ENCODE peak calls at places on chromosomes 2 and 18, in five cellular contexts. Q is effector memory CD4-positive, alpha-beta T cell; C is heart right ventricle; K is astrocyte; W is heart left ventricle. E is an unnamed sample.
A peak's percentile ranks its signal among the peaks of the same experiment; 100 is the strongest.

GRCh38 chr2:96695602-96696001 is 44.3 kb downstream of the LMAN2L start:
- DNase-seq in Q (no peak), C (no peak), K (no peak), W (no peak), E (no peak)

GRCh38 chr2:16643099-16643498 is 22.5 kb downstream of the CYRIA start:
- DNase-seq in Q (no peak), C (no peak), K (no peak), W (no peak), E (no peak)

GRCh38 chr18:63505566-63506335 is 29.0 kb downstream of the SERPINB5 start:
- DNase-seq in Q (no peak), C (no peak), K (no peak), W (no peak), E (no peak)

GRCh38 chr2:71299507-71299906 is 32.1 kb upstream of the ZNF638 start:
- DNase-seq in Q (no peak), C (no peak), K (peak; percentile 10), W (no peak), E (no peak)

GRCh38 chr2:187871506-187871905 is 317.3 kb upstream of the TFPI start:
- DNase-seq in Q (no peak), C (no peak), K (no peak), W (no peak), E (no peak)

GRCh38 chr2:69888451-69888850 is 5.3 kb upstream of the SNRNP27 start:
- DNase-seq in Q (no peak), C (no peak), K (no peak), W (no peak), E (no peak)

GRCh38 chr2:56077352-56077915 is 106.4 kb upstream of the CCDC85A start:
- DNase-seq in Q (no peak), C (no peak), K (peak; percentile 4), W (no peak), E (no peak)

GRCh38 chr2:64021578-64021977 is 2.4 kb upstream of the VPS54 start:
- DNase-seq in Q (no peak), C (no peak), K (no peak), W (no peak), E (no peak)

GRCh38 chr2:168114619-168115018 is 132.8 kb downstream of the STK39 start:
- DNase-seq in Q (no peak), C (no peak), K (no peak), W (no peak), E (no peak)

GRCh38 chr2:18345848-18346247 is 214.6 kb downstream of the RDH14 start:
- DNase-seq in Q (no peak), C (no peak), K (peak; percentile 62), W (no peak), E (no peak)

GRCh38 chr2:40095003-40095402 is 315.9 kb upstream of the THUMPD2 start:
- DNase-seq in Q (no peak), C (no peak), K (peak; percentile 84), W (no peak), E (no peak)

GRCh38 chr2:3651686-3652516 is 6.1 kb upstream of the ALLC start:
- DNase-seq in Q (peak; percentile 38), C (peak; percentile 43), K (peak; percentile 34), W (peak; percentile 72), E (peak; percentile 44)

GRCh38 chr2:238483656-238484055 is 56.9 kb downstream of the ASB1 start:
- DNase-seq in Q (no peak), C (no peak), K (no peak), W (no peak), E (no peak)

DNA sequence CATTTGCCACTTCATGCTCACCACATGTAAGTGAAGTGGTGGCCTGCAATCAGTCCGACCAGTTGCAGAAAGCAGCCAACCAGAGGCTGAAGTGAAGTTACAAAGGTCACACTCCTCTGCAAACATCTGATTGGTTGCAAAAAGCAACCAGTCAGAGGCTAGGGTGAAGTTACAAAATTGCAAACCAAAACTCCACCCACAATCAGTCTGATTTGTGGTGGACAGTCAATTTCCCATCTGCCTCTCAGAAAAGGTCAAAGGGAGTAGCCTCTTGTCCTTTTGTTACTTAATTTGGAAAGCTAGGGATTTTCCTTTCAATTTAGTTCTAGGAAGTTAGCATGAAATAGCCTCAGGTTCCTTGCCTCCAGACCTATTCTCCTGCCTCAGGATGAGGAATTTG is 185.0 kb downstream of the UXS1 start:
- DNase-seq in Q (no peak), C (no peak), K (no peak), W (no peak), E (no peak)
- H3K9me3 ChIP-seq in Q (peaks cover 6% of the 10 kb centered on the region), C (peaks cover 39% of the 10 kb centered on the region), K (no peaks in the 10 kb centered on the region), W (peaks cover 21% of the 10 kb centered on the region), E (peaks cover 9% of the 10 kb centered on the region)

GRCh38 chr2:170817247-170817998 is 736 bp downstream of the GAD1 start:
- DNase-seq in Q (no peak), C (no peak), K (peak; percentile 29), W (no peak), E (no peak)

GRCh38 chr2:170819941-170820646 is 3.4 kb downstream of the GAD1 start:
- DNase-seq in Q (no peak), C (no peak), K (no peak), W (no peak), E (no peak)

GRCh38 chr2:170816499-170817246 is at the start of gene GAD1:
- DNase-seq in Q (peak; percentile 17), C (peak; percentile 72), K (peak; percentile 23), W (peak; percentile 85), E (no peak)

GRCh38 chr2:170817999-170818293 is 1.3 kb downstream of the GAD1 start:
- DNase-seq in Q (no peak), C (no peak), K (peak; percentile 10), W (no peak), E (no peak)

GRCh38 chr2:170818294-170819104 is 1.8 kb downstream of the GAD1 start:
- DNase-seq in Q (no peak), C (no peak), K (no peak), W (no peak), E (no peak)
- H3K9me3 ChIP-seq in Q (no peaks in the 10 kb centered on the region), C (no peaks in the 10 kb centered on the region), K (no peaks in the 10 kb centered on the region), W (no peaks in the 10 kb centered on the region), E (no peaks in the 10 kb centered on the region)

DNA sequence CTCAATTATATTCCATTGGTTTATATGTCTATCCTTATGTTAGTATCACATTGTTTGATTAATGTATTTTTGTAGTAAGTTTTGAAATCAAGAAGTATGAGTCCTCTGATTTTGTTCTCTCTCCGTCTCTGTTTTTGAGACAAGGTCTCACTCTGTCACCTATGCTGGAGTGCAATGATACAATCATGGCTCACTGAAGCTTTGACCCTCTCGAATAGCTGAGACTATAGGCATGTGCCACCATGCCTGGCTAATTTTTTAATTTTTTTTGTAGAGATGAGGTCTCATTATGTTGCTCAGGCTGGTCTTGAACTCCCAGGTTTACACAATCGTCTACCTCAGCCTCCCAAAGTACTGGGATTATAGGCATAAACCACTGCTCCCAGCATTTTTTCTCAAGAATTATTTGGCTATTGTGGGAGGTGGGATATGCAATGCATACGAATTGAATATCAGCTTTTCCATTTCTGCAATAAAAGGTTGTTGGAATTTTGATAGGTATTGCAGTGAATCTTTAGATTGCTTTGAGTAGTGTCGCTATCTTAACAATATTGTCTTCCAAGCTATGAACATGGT is 17.7 kb upstream of the GORASP2 start:
- DNase-seq in Q (no peak), C (no peak), K (no peak), W (no peak), E (no peak)
- H3K9me3 ChIP-seq in Q (peaks cover 18% of the 10 kb centered on the region), C (peaks cover 88% of the 10 kb centered on the region), K (peaks cover 7% of the 10 kb centered on the region), W (peaks cover 68% of the 10 kb centered on the region), E (peaks cover 4% of the 10 kb centered on the region)

DNA sequence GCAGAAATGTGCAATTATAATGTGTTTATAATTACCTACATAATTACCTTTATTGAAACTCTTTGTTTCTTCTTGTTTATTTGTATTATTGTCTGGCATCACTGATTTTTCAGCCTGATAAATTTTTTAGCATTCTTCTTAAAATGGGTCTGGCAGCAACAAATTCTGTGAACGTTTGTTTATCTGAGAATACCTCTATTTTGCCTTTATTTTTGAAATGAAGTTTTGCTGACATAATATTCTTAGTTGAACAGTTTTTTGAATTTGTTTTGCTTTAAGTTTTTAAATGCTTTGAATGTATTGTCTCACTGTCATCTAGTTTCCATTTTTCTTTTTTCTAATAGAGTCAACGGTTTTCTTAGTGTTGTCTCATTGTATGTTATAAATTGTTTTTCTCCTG is 1152.0 kb upstream of the CDH2 start:
- DNase-seq in Q (no peak), C (no peak), K (no peak), W (no peak), E (no peak)
- H3K9me3 ChIP-seq in Q (no peaks in the 10 kb centered on the region), C (peaks cover 30% of the 10 kb centered on the region), K (no peaks in the 10 kb centered on the region), W (peaks cover 16% of the 10 kb centered on the region), E (peaks cover 3% of the 10 kb centered on the region)

E was measured in T-helper 17 cell.